ENCODE peak calls at places on chromosomes 16 and 17, in five cellular contexts. E, X, V, A and L are unnamed samples.

GRCh38 chr17:68657166-68657940 is 56.2 kb upstream of the FAM20A start:
- DNase-seq in E (no peak), A (no peak), X (no peak), V (no peak), L (no peak)

GRCh38 chr17:13429201-13429600 is 172.5 kb downstream of the HS3ST3A1 start:
- DNase-seq in E (peak; percentile 90), V (no peak), A (no peak), X (peak; percentile 16), L (no peak)

GRCh38 chr17:18954321-18954720 is 2.4 kb downstream of the SLC5A10 start:
- DNase-seq in X (no peak), E (no peak), A (no peak), V (no peak), L (no peak)

GRCh38 chr17:80166446-80166845 is 3.4 kb upstream of the CARD14 start:
- DNase-seq in X (no peak), A (no peak), E (no peak), V (no peak), L (no peak)

GRCh38 chr17:64155751-64156544 is 26.0 kb upstream of the ERN1 start:
- DNase-seq in A (peak; percentile 86), X (peak; percentile 50), E (no peak), V (peak; percentile 83), L (peak; percentile 85)

GRCh38 chr16:87133112-87133850 is 183.9 kb downstream of the C16orf95 start:
- DNase-seq in E (no peak), V (no peak), A (no peak), X (no peak), L (no peak)

GRCh38 chr16:81588326-81589081 is 143.9 kb downstream of the CMIP start:
- DNase-seq in E (no peak), V (no peak), X (no peak), A (no peak), L (no peak)

GRCh38 chr17:8451937-8452614 is 16.4 kb downstream of the NDEL1 start:
- DNase-seq in A (no peak), X (no peak), V (no peak), E (no peak), L (no peak)

GRCh38 chr16:65069766-65070165 is 52.1 kb downstream of the CDH11 start:
- DNase-seq in E (no peak), X (no peak), A (no peak), V (no peak), L (no peak)

GRCh38 chr17:51499906-51500305 is 239.6 kb downstream of the UTP18 start:
- DNase-seq in A (no peak), X (no peak), V (no peak), E (no peak), L (no peak)

GRCh38 chr17:77100009-77100408 is 40.8 kb upstream of the SEC14L1 start:
- DNase-seq in V (peak; percentile 70), E (no peak), X (peak; percentile 57), A (peak; percentile 71), L (peak; percentile 58)

GRCh38 chr17:37301288-37301687 is 74.5 kb upstream of the C17orf78 start:
- DNase-seq in A (no peak), V (peak; percentile 35), X (no peak), E (peak; percentile 79), L (no peak)
- H3K4me3 ChIP-seq in A (no peak overlapping the region), V (no peak overlapping the region), X (no peak overlapping the region), E (no peak overlapping the region), L (peak overlapping the region; percentile 6)

DNA sequence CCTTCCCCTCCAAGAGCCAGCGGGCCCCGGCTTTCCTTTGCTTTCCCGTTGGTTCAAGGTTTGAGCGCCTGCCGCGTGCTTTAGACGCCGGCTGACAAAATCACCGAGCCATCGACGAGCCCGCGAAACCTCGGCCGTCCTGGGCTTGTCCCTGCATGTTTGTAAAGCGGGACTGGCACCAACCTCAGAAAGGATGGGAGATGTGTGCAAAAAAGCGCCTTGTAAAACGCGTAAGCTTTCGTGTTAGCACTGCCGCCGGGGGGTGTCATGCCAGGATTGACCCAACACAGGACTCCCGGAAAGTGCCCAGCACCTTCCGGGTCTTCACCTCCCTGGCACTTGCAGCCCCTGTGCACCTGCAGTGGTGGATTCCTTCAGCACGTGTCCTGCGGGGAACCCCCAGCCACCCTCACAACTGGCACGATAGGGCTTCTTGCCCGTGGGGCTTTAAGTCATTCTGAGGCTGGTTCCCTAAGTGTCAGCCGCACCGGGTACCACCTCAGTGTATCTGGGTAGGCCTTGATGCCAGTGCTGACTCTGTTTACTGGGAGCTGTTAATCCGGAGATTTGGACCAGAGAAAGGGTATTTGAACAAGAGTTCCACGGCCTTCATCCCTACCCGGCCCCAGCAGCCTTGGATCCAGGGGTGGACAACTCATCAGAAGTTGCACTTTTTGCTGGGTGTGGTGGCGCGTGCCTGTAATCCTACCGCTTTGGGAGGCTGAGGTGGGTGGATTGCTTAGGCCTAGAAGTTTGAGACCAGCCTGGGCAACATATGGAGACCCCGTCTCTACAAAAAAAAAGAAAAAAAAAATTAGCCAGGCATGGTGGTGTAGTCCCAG is 817 bp downstream of the NDUFAF8 start:
- DNase-seq in X (no peak), V (no peak), A (no peak), E (no peak), L (no peak)
- H3K27ac ChIP-seq in X (peak overlapping the region; percentile 88), V (peak overlapping the region; percentile 71), A (peak overlapping the region; percentile 93), E (peak overlapping the region; percentile 78), L (peak overlapping the region; percentile 89)

GRCh38 chr17:29592850-29593545 is at the start of gene ANKRD13B:
- DNase-seq in V (peak; percentile 48), E (no peak), X (no peak), A (peak; percentile 65), L (peak; percentile 44)
- H3K4me3 ChIP-seq in V (peak within 1 kb of the TSS; percentile 34), E (peak within 1 kb of the TSS; percentile 57), X (peak within 1 kb of the TSS; percentile 66), A (peak within 1 kb of the TSS; percentile 69), L (peak within 1 kb of the TSS; percentile 65)

DNA sequence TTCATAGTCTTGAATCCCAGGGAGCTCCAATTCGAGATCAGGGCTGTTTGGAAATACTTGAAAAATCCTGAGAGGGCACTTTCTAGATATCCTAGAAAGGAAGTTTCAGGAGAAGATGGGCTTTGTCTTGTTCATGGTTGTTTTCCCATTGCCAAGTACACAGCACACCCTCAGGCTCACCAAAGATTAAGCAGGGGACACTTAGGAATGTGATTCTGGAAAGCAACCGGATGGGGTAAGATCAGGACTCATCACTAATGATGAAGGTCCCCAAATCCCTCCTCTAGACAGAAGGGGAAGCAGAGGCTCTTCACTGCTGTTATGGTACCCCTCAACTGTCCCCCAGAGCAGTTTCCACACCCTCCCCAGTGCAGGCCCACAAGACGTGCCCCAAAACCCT is 40.7 kb downstream of the VAC14 start:
- DNase-seq in V (no peak), A (no peak), X (no peak), E (no peak), L (no peak)
- H3K27ac ChIP-seq in V (peak overlapping the region; percentile 52), A (no peak overlapping the region), X (no peak overlapping the region), E (peak overlapping the region; percentile 74), L (no peak overlapping the region)

GRCh38 chr17:29734640-29735039 is 111.9 kb upstream of the CORO6 start:
- DNase-seq in V (no peak), A (no peak), X (no peak), E (peak; percentile 34), L (no peak)
- H3K4me3 ChIP-seq in V (no peak overlapping the region), A (no peak overlapping the region), X (no peak overlapping the region), E (no peak overlapping the region), L (no peak overlapping the region)

DNA sequence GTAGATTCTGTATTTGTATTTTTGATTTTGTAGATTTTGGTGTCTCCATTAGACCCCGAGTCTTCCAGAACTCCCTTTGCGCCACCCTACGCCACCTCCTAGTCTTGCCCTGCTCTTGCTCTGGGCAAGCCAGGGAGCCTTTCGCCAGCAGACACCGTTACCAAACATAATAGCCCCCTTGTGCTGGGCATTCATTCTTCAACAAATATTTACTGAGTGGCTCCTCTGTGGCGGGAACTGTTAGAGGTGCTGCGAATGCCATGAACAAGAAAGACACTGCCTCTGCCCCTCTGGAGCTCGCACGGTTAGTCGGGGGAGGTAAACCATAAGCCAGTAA is 841 bp upstream of the GPT2 start:
- DNase-seq in V (peak; percentile 31), X (no peak), E (no peak), A (no peak), L (no peak)
- H3K27ac ChIP-seq in V (peak overlapping the region; percentile 84), X (peak overlapping the region; percentile 96), E (no peak overlapping the region), A (peak overlapping the region; percentile 70), L (no peak overlapping the region)

DNA sequence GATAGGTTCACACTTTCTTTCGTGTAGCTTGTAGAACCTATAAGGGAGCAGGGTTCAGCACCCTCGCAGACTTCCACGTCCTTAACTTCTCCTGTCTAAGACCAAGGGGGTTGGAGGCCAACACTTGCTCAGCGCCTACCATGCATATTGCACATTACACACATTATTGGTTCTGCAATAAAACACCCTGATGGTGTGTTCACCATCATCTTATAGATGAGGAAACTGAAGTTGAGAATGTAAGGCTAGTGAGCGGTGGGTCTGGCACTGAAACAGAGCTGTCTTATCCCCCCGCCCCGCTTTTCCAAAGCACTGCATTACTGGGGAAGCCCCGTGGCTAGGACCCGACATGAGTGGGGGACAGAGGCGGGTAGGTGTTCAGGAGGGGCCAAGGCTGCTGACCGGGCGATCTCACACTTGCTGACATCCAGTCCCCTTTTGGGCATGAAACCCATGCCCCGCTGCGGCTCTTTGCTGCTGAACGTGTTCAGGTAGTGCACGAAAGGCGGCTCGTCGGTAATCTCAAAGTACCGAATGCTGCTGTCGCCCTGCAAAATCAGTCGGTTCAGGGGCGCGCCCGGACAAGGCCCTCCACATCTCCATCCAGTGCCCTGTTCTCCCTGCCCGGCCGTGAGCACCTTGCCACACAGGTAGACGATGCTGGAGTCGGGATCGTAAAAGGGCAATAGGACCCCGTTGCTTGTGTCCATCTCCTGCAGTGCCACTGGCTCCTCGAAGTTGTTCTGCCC is 6.2 kb downstream of the CORO6 start:
- DNase-seq in A (peak; percentile 31), V (no peak), X (no peak), E (no peak), L (no peak)
- H3K4me3 ChIP-seq in A (no peak overlapping the region), V (no peak overlapping the region), X (peak overlapping the region; percentile 53), E (no peak overlapping the region), L (peak overlapping the region; percentile 31)

GRCh38 chr17:61212655-61213054 is 187.0 kb upstream of the TBX2 start:
- DNase-seq in X (no peak), A (no peak), V (no peak), E (no peak), L (no peak)
- H3K27ac ChIP-seq in X (peak overlapping the region; percentile 78), A (no peak overlapping the region), V (no peak overlapping the region), E (no peak overlapping the region), L (no peak overlapping the region)